ENCODE peak calls at places on chromosomes 13 and 19, in four cellular contexts. G, T, N and R are unnamed samples.

GRCh38 chr13:106612688-106613087 is 44.8 kb upstream of the ARGLU1 start:
- DNase-seq in G (no peak), T (peak; percentile 87), N (no peak), R (peak; percentile 51)

GRCh38 chr13:68810660-68811059 is 1297.0 kb upstream of the ATXN8OS start:
- DNase-seq in G (no peak), T (no peak), N (no peak), R (peak; percentile 1)

GRCh38 chr13:112876305-112877000 is 92.6 kb upstream of the MCF2L start:
- DNase-seq in G (no peak), T (no peak), N (no peak), R (no peak)

GRCh38 chr13:49292742-49293498 is 45.2 kb downstream of the CDADC1 start:
- DNase-seq in G (no peak), T (no peak), N (peak; percentile 65), R (no peak)

GRCh38 chr19:44720945-44721344 is 22.0 kb downstream of the CEACAM16 start:
- DNase-seq in G (no peak), T (no peak), N (no peak), R (no peak)

GRCh38 chr19:10968527-10969081 is 7.8 kb downstream of the SMARCA4 start:
- DNase-seq in G (no peak), T (no peak), N (no peak), R (peak; percentile 59)

GRCh38 chr13:107867701-107868661 is 347.4 kb downstream of the LIG4 start:
- DNase-seq in G (no peak), T (no peak), N (peak; percentile 74), R (no peak)

GRCh38 chr19:1227655-1228054 is 10.2 kb downstream of the CBARP start:
- DNase-seq in G (no peak), T (no peak), N (no peak), R (no peak)

GRCh38 chr13:22861958-22862466 is 318.8 kb upstream of the SGCG start:
- DNase-seq in G (no peak), T (no peak), N (no peak), R (no peak)

GRCh38 chr19:54026656-54027055 is 35.2 kb downstream of the CACNG6 start:
- DNase-seq in G (no peak), T (no peak), N (no peak), R (no peak)

GRCh38 chr19:34589730-34590129 is 87.2 kb downstream of the SCGB2B2 start:
- DNase-seq in G (no peak), T (no peak), N (no peak), R (no peak)

GRCh38 chr19:5430237-5430636 is 25.0 kb upstream of the ZNRF4 start:
- DNase-seq in G (no peak), T (no peak), N (no peak), R (no peak)

GRCh38 chr19:4831351-4832340 is at the start of gene TICAM1:
- DNase-seq in G (no peak), T (no peak), N (peak; percentile 85), R (peak; percentile 83)

GRCh38 chr19:42313096-42313839 is at the start of gene TMEM145:
- DNase-seq in G (no peak), T (no peak), N (peak; percentile 90), R (peak; percentile 37)

GRCh38 chr13:31545616-31546015 is 193.7 kb upstream of the RXFP2 start:
- DNase-seq in G (peak; percentile 34), T (no peak), N (no peak), R (no peak)

GRCh38 chr13:109400625-109401257 is 385.6 kb downstream of the IRS2 start:
- DNase-seq in G (no peak), T (no peak), N (no peak), R (peak; percentile 86)

GRCh38 chr13:51243832-51244231 is 21.6 kb downstream of the FAM124A start:
- DNase-seq in G (no peak), T (peak; percentile 74), N (no peak), R (no peak)

GRCh38 chr13:74067818-74068217 is 66.4 kb downstream of the KLF12 start:
- DNase-seq in G (no peak), T (no peak), N (no peak), R (no peak)